ENCODE peak calls at places on chromosomes 5 and 9, in ten cellular contexts. One of them, this sample, is unnamed.
A peak's percentile ranks its signal among the peaks of the same experiment; 100 is the strongest.

GRCh38 chr5:21862986-21863385 is 990.2 kb downstream of the CDH12 start:
- DNase-seq in hippocampal formation: no peak
- DNase-seq in HFF-Myc: no peak
- DNase-seq in left colon: no peak
- DNase-seq in CD4-positive, CD25-positive, alpha-beta regulatory T cell: no peak
- DNase-seq in head of caudate nucleus: no peak
- DNase-seq in choroid plexus epithelial cell: no peak
- DNase-seq in astrocyte of the spinal cord: no peak
- DNase-seq in T follicular helper cell: no peak
- DNase-seq in kidney tubule cell: no peak
- DNase-seq in this sample: no peak

GRCh38 chr9:1554123-1555045 is 460.8 kb upstream of the SMARCA2 start:
- DNase-seq in hippocampal formation: no peak
- DNase-seq in HFF-Myc: no peak
- DNase-seq in left colon: no peak
- DNase-seq in CD4-positive, CD25-positive, alpha-beta regulatory T cell: no peak
- DNase-seq in head of caudate nucleus: no peak
- DNase-seq in choroid plexus epithelial cell: no peak
- DNase-seq in astrocyte of the spinal cord: no peak
- DNase-seq in T follicular helper cell: no peak
- DNase-seq in kidney tubule cell: no peak
- DNase-seq in this sample: no peak

GRCh38 chr9:136567651-136568287 is 21.9 kb upstream of the NOTCH1 start:
- DNase-seq in hippocampal formation: no peak
- DNase-seq in HFF-Myc: peak; percentile 79
- DNase-seq in left colon: no peak
- DNase-seq in CD4-positive, CD25-positive, alpha-beta regulatory T cell: no peak
- DNase-seq in head of caudate nucleus: no peak
- DNase-seq in choroid plexus epithelial cell: peak; percentile 81
- DNase-seq in astrocyte of the spinal cord: peak; percentile 65
- DNase-seq in T follicular helper cell: no peak
- DNase-seq in kidney tubule cell: peak; percentile 88
- DNase-seq in this sample: no peak

GRCh38 chr5:103139264-103139865 is 19.3 kb downstream of the PPIP5K2 start:
- DNase-seq in hippocampal formation: peak; percentile 25
- DNase-seq in HFF-Myc: peak; percentile 37
- DNase-seq in left colon: peak; percentile 53
- DNase-seq in CD4-positive, CD25-positive, alpha-beta regulatory T cell: peak; percentile 85
- DNase-seq in head of caudate nucleus: peak; percentile 77
- DNase-seq in choroid plexus epithelial cell: peak; percentile 87
- DNase-seq in astrocyte of the spinal cord: peak; percentile 76
- DNase-seq in T follicular helper cell: peak; percentile 75
- DNase-seq in kidney tubule cell: peak; percentile 73
- DNase-seq in this sample: peak; percentile 81

GRCh38 chr9:101220341-101220740 is 164.5 kb downstream of the BAAT start:
- DNase-seq in hippocampal formation: no peak
- DNase-seq in HFF-Myc: no peak
- DNase-seq in left colon: no peak
- DNase-seq in CD4-positive, CD25-positive, alpha-beta regulatory T cell: no peak
- DNase-seq in head of caudate nucleus: no peak
- DNase-seq in choroid plexus epithelial cell: no peak
- DNase-seq in astrocyte of the spinal cord: no peak
- DNase-seq in T follicular helper cell: no peak
- DNase-seq in kidney tubule cell: no peak
- DNase-seq in this sample: no peak

GRCh38 chr5:91212336-91213092 is 170.6 kb downstream of the ARRDC3 start:
- DNase-seq in hippocampal formation: no peak
- DNase-seq in HFF-Myc: peak; percentile 98
- DNase-seq in left colon: peak; percentile 60
- DNase-seq in CD4-positive, CD25-positive, alpha-beta regulatory T cell: no peak
- DNase-seq in head of caudate nucleus: no peak
- DNase-seq in choroid plexus epithelial cell: peak; percentile 79
- DNase-seq in astrocyte of the spinal cord: peak; percentile 95
- DNase-seq in T follicular helper cell: no peak
- DNase-seq in kidney tubule cell: peak; percentile 19
- DNase-seq in this sample: no peak

GRCh38 chr5:154230526-154230925 is 40.0 kb downstream of the GALNT10 start:
- DNase-seq in hippocampal formation: no peak
- DNase-seq in HFF-Myc: no peak
- DNase-seq in left colon: no peak
- DNase-seq in CD4-positive, CD25-positive, alpha-beta regulatory T cell: no peak
- DNase-seq in head of caudate nucleus: no peak
- DNase-seq in choroid plexus epithelial cell: no peak
- DNase-seq in astrocyte of the spinal cord: no peak
- DNase-seq in T follicular helper cell: no peak
- DNase-seq in kidney tubule cell: no peak
- DNase-seq in this sample: no peak

GRCh38 chr5:172446336-172447051 is 7.8 kb downstream of the SH3PXD2B start:
- DNase-seq in hippocampal formation: no peak
- DNase-seq in HFF-Myc: no peak
- DNase-seq in left colon: no peak
- DNase-seq in CD4-positive, CD25-positive, alpha-beta regulatory T cell: no peak
- DNase-seq in head of caudate nucleus: no peak
- DNase-seq in choroid plexus epithelial cell: no peak
- DNase-seq in astrocyte of the spinal cord: peak; percentile 46
- DNase-seq in T follicular helper cell: no peak
- DNase-seq in kidney tubule cell: no peak
- DNase-seq in this sample: no peak

GRCh38 chr9:23779220-23779619 is 46.8 kb downstream of the ELAVL2 start:
- DNase-seq in hippocampal formation: no peak
- DNase-seq in HFF-Myc: no peak
- DNase-seq in left colon: peak; percentile 23
- DNase-seq in CD4-positive, CD25-positive, alpha-beta regulatory T cell: no peak
- DNase-seq in head of caudate nucleus: peak; percentile 16
- DNase-seq in choroid plexus epithelial cell: no peak
- DNase-seq in astrocyte of the spinal cord: peak; percentile 23
- DNase-seq in T follicular helper cell: no peak
- DNase-seq in kidney tubule cell: no peak
- DNase-seq in this sample: no peak

GRCh38 chr5:40685191-40685590 is 5.5 kb downstream of the PTGER4 start:
- DNase-seq in hippocampal formation: no peak
- DNase-seq in HFF-Myc: no peak
- DNase-seq in left colon: no peak
- DNase-seq in CD4-positive, CD25-positive, alpha-beta regulatory T cell: peak; percentile 23
- DNase-seq in head of caudate nucleus: no peak
- DNase-seq in choroid plexus epithelial cell: no peak
- DNase-seq in astrocyte of the spinal cord: no peak
- DNase-seq in T follicular helper cell: no peak
- DNase-seq in kidney tubule cell: no peak
- DNase-seq in this sample: no peak

GRCh38 chr5:146342882-146343865 is 4.5 kb downstream of the POU4F3 start:
- DNase-seq in hippocampal formation: no peak
- DNase-seq in HFF-Myc: no peak
- DNase-seq in left colon: no peak
- DNase-seq in CD4-positive, CD25-positive, alpha-beta regulatory T cell: no peak
- DNase-seq in head of caudate nucleus: no peak
- DNase-seq in choroid plexus epithelial cell: no peak
- DNase-seq in astrocyte of the spinal cord: no peak
- DNase-seq in T follicular helper cell: no peak
- DNase-seq in kidney tubule cell: peak; percentile 30
- DNase-seq in this sample: no peak

GRCh38 chr9:134345737-134346136 is 19.5 kb downstream of the RXRA start:
- DNase-seq in hippocampal formation: no peak
- DNase-seq in HFF-Myc: no peak
- DNase-seq in left colon: no peak
- DNase-seq in CD4-positive, CD25-positive, alpha-beta regulatory T cell: no peak
- DNase-seq in head of caudate nucleus: no peak
- DNase-seq in choroid plexus epithelial cell: no peak
- DNase-seq in astrocyte of the spinal cord: no peak
- DNase-seq in T follicular helper cell: no peak
- DNase-seq in kidney tubule cell: no peak
- DNase-seq in this sample: no peak

GRCh38 chr9:123074627-123075026 is 41.2 kb downstream of the GPR21 start:
- DNase-seq in hippocampal formation: no peak
- DNase-seq in HFF-Myc: no peak
- DNase-seq in left colon: no peak
- DNase-seq in CD4-positive, CD25-positive, alpha-beta regulatory T cell: no peak
- DNase-seq in head of caudate nucleus: no peak
- DNase-seq in choroid plexus epithelial cell: no peak
- DNase-seq in astrocyte of the spinal cord: no peak
- DNase-seq in T follicular helper cell: no peak
- DNase-seq in kidney tubule cell: no peak
- DNase-seq in this sample: no peak

GRCh38 chr5:105101597-105101996 is 1539.0 kb upstream of the NUDT12 start:
- DNase-seq in hippocampal formation: no peak
- DNase-seq in HFF-Myc: no peak
- DNase-seq in left colon: no peak
- DNase-seq in CD4-positive, CD25-positive, alpha-beta regulatory T cell: no peak
- DNase-seq in head of caudate nucleus: no peak
- DNase-seq in choroid plexus epithelial cell: peak; percentile 74
- DNase-seq in astrocyte of the spinal cord: peak; percentile 25
- DNase-seq in T follicular helper cell: no peak
- DNase-seq in kidney tubule cell: no peak
- DNase-seq in this sample: no peak

GRCh38 chr5:112491257-112491656 is 72.2 kb upstream of the EPB41L4A start:
- DNase-seq in hippocampal formation: no peak
- DNase-seq in HFF-Myc: no peak
- DNase-seq in left colon: no peak
- DNase-seq in CD4-positive, CD25-positive, alpha-beta regulatory T cell: peak; percentile 2
- DNase-seq in head of caudate nucleus: no peak
- DNase-seq in choroid plexus epithelial cell: peak; percentile 3
- DNase-seq in astrocyte of the spinal cord: no peak
- DNase-seq in T follicular helper cell: no peak
- DNase-seq in kidney tubule cell: peak; percentile 21
- DNase-seq in this sample: no peak

GRCh38 chr9:127047971-127048370 is 74.5 kb downstream of the ANGPTL2 start:
- DNase-seq in hippocampal formation: no peak
- DNase-seq in HFF-Myc: no peak
- DNase-seq in left colon: no peak
- DNase-seq in CD4-positive, CD25-positive, alpha-beta regulatory T cell: no peak
- DNase-seq in head of caudate nucleus: no peak
- DNase-seq in choroid plexus epithelial cell: no peak
- DNase-seq in astrocyte of the spinal cord: no peak
- DNase-seq in T follicular helper cell: no peak
- DNase-seq in kidney tubule cell: no peak
- DNase-seq in this sample: no peak

GRCh38 chr5:175766963-175767362 is 104.4 kb upstream of the CPLX2 start:
- DNase-seq in hippocampal formation: no peak
- DNase-seq in HFF-Myc: no peak
- DNase-seq in left colon: no peak
- DNase-seq in CD4-positive, CD25-positive, alpha-beta regulatory T cell: no peak
- DNase-seq in head of caudate nucleus: no peak
- DNase-seq in choroid plexus epithelial cell: no peak
- DNase-seq in astrocyte of the spinal cord: no peak
- DNase-seq in T follicular helper cell: no peak
- DNase-seq in kidney tubule cell: no peak
- DNase-seq in this sample: no peak

GRCh38 chr5:171405615-171406014 is 13.8 kb upstream of the FGF18 start:
- DNase-seq in hippocampal formation: no peak
- DNase-seq in HFF-Myc: no peak
- DNase-seq in left colon: no peak
- DNase-seq in CD4-positive, CD25-positive, alpha-beta regulatory T cell: no peak
- DNase-seq in head of caudate nucleus: no peak
- DNase-seq in choroid plexus epithelial cell: peak; percentile 56
- DNase-seq in astrocyte of the spinal cord: no peak
- DNase-seq in T follicular helper cell: no peak
- DNase-seq in kidney tubule cell: no peak
- DNase-seq in this sample: no peak

GRCh38 chr5:72380491-72381274 is 60.5 kb downstream of the PTCD2 start:
- DNase-seq in hippocampal formation: no peak
- DNase-seq in HFF-Myc: no peak
- DNase-seq in left colon: no peak
- DNase-seq in CD4-positive, CD25-positive, alpha-beta regulatory T cell: no peak
- DNase-seq in head of caudate nucleus: no peak
- DNase-seq in choroid plexus epithelial cell: no peak
- DNase-seq in astrocyte of the spinal cord: no peak
- DNase-seq in T follicular helper cell: no peak
- DNase-seq in kidney tubule cell: peak; percentile 45
- DNase-seq in this sample: no peak

GRCh38 chr5:62489471-62489870 is 76.9 kb downstream of the IPO11 start:
- DNase-seq in hippocampal formation: no peak
- DNase-seq in HFF-Myc: no peak
- DNase-seq in left colon: no peak
- DNase-seq in CD4-positive, CD25-positive, alpha-beta regulatory T cell: no peak
- DNase-seq in head of caudate nucleus: no peak
- DNase-seq in choroid plexus epithelial cell: peak; percentile 58
- DNase-seq in astrocyte of the spinal cord: no peak
- DNase-seq in T follicular helper cell: no peak
- DNase-seq in kidney tubule cell: no peak
- DNase-seq in this sample: no peak

GRCh38 chr9:78288214-78288892 is 8.6 kb upstream of the PSAT1 start:
- DNase-seq in hippocampal formation: no peak
- DNase-seq in HFF-Myc: no peak
- DNase-seq in left colon: no peak
- DNase-seq in CD4-positive, CD25-positive, alpha-beta regulatory T cell: no peak
- DNase-seq in head of caudate nucleus: no peak
- DNase-seq in choroid plexus epithelial cell: no peak
- DNase-seq in astrocyte of the spinal cord: no peak
- DNase-seq in T follicular helper cell: no peak
- DNase-seq in kidney tubule cell: no peak
- DNase-seq in this sample: no peak